ENCODE peak calls at places on chromosomes 7 and 10, in nine cellular contexts. A is right lobe of liver, D is GM12878, M is ovary, G is cardiac muscle cell, J is colonic mucosa, Z is uterus, L is fibroblast of mammary gland, Y is H9. K is an unnamed sample.

GRCh38 chr7:26356266-26356665 is 64.6 kb downstream of the SNX10 start:
- DNase-seq in A (no peak), D (no peak), M (no peak), G (no peak), J (no peak), Z (no peak), L (no peak), Y (no peak), K (no peak)

GRCh38 chr10:124263726-124264125 is 155.0 kb downstream of the OAT start:
- DNase-seq in A (no peak), D (no peak), M (no peak), G (no peak), J (no peak), Z (no peak), L (no peak), Y (no peak), K (no peak)

GRCh38 chr7:28853150-28853549 is 105.0 kb downstream of the TRIL start:
- DNase-seq in A (no peak), D (no peak), M (no peak), G (no peak), J (no peak), Z (no peak), L (no peak), Y (no peak), K (no peak)

GRCh38 chr10:78552261-78552811 is 516.4 kb upstream of the ZMIZ1 start:
- DNase-seq in A (no peak), D (no peak), M (peak; percentile 87), G (peak; percentile 54), J (no peak), Z (peak; percentile 89), L (peak; percentile 61), Y (no peak), K (no peak)

GRCh38 chr7:128728608-128729007 is 10.6 kb upstream of the CALU start:
- DNase-seq in A (no peak), D (no peak), M (no peak), G (no peak), J (no peak), Z (no peak), L (peak; percentile 49), Y (no peak), K (no peak)

GRCh38 chr10:66244953-66245352 is 680.9 kb upstream of the LRRTM3 start:
- DNase-seq in A (no peak), D (no peak), M (no peak), G (no peak), J (no peak), Z (no peak), L (no peak), Y (no peak), K (no peak)

GRCh38 chr7:98168181-98168903 is 42.9 kb upstream of the BHLHA15 start:
- DNase-seq in A (peak; percentile 50), D (peak; percentile 16), M (peak; percentile 69), G (peak; percentile 81), J (peak; percentile 73), Z (peak; percentile 39), L (peak; percentile 67), Y (peak; percentile 75), K (peak; percentile 70)

GRCh38 chr7:135330088-135330487 is 96.5 kb downstream of the STRA8 start:
- DNase-seq in A (no peak), D (no peak), M (no peak), G (no peak), J (no peak), Z (no peak), L (no peak), Y (no peak), K (no peak)

GRCh38 chr7:3157541-3158287 is 114.0 kb upstream of the CARD11 start:
- DNase-seq in A (no peak), D (no peak), M (no peak), G (no peak), J (no peak), Z (no peak), L (peak; percentile 45), Y (no peak), K (no peak)

GRCh38 chr7:156534925-156535324 is 105.6 kb upstream of the RNF32 start:
- DNase-seq in A (no peak), D (no peak), M (no peak), G (no peak), J (no peak), Z (no peak), L (no peak), Y (no peak), K (no peak)

GRCh38 chr7:117871778-117872538 is 1.3 kb downstream of the CTTNBP2 start:
- DNase-seq in A (peak; percentile 19), D (no peak), M (peak; percentile 40), G (peak; percentile 72), J (peak; percentile 27), Z (peak; percentile 65), L (no peak), Y (peak; percentile 69), K (peak; percentile 51)

GRCh38 chr7:127226685-127227374 is 25.9 kb downstream of the GRM8 start:
- DNase-seq in A (no peak), D (no peak), M (no peak), G (no peak), J (no peak), Z (no peak), L (no peak), Y (peak; percentile 46), K (no peak)

GRCh38 chr7:139523199-139523941 is at the start of gene CLEC2L:
- DNase-seq in A (no peak), D (no peak), M (no peak), G (peak; percentile 43), J (no peak), Z (no peak), L (no peak), Y (no peak), K (peak; percentile 72)

GRCh38 chr10:54749623-54750022 is 51.4 kb downstream of the PCDH15 start:
- DNase-seq in A (no peak), D (no peak), M (no peak), G (no peak), J (no peak), Z (no peak), L (no peak), Y (no peak), K (no peak)

GRCh38 chr10:59376817-59377340 is 14.5 kb upstream of the FAM13C start:
- DNase-seq in A (no peak), D (no peak), M (no peak), G (no peak), J (no peak), Z (no peak), L (no peak), Y (no peak), K (no peak)

DNA sequence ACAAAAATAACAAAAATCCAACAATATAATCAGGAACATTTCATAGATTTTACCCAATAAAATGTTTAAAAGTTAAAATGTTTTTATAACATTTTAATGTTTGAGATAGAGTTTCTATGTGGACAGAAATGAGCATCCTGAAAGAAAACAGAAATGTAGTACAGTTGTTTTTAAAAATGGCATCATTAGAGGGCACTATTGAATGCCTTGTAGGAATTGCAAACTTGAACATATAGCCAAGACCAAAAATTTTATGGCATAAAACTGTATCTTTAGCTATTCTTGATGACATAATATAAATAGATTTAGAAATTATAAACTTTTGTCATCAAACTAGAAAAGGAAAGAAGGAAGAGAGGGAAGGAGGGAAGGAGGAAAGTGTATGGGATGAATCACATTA is 1372.7 kb downstream of the GATA3 start:
- DNase-seq in A (no peak), D (no peak), M (no peak), G (no peak), J (no peak), Z (no peak), L (no peak), Y (no peak), K (no peak)
- TF ChIP-seq CTCF in A (no peak), D (no peak), M (no peak), G (no peak), J (no peak), Z (no peak), L (peak; percentile 6), Y (no peak), K (no peak)

GRCh38 chr7:69932034-69932628 is 333.9 kb downstream of the AUTS2 start:
- DNase-seq in A (no peak), D (no peak), M (peak; percentile 42), G (peak; percentile 59), J (no peak), Z (peak; percentile 20), L (peak; percentile 55), Y (no peak), K (peak; percentile 21)
- TF ChIP-seq CTCF in A (peak; percentile 50), D (peak; percentile 60), M (peak; percentile 40), G (peak; percentile 79), J (peak; percentile 34), Z (peak; percentile 62), L (peak; percentile 78), Y (peak; percentile 83), K (peak; percentile 64)

DNA sequence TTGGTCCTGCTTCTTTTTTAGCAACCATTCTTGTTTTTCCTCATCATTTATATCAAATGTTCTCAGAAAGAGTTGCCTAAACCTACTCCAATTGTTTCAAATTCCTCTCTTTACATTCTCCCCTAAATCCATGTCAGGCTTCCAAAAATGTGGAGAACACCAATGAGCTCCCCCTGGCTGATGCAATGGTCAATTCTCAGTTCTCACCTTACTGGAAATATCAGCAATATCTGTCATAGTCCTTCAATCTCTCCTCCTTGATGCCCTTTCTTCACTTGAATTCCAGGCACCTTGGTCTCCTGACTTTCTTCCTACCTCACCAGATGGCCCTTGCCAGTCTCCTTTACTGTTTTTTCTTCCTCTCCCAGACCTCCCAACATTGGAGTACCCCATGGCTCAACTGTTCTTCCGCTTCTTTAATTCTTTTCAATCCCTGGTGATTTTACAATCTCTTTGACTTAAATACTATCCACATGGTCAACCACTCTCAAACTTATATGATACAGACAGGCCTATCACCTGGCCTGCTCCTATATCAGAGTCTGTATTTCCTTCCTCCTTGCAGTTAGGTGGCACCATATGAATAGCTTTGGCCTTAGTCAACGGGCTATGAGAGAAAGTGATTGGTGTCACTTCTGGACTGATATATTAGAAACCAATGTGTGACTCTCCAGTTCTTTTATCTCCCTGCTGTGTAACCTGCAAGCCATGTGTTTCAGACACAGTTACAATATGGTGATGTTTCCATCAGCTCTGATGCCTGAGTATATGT is 47.4 kb upstream of the CAV2 start:
- DNase-seq in A (no peak), D (no peak), M (no peak), G (no peak), J (no peak), Z (no peak), L (no peak), Y (no peak), K (no peak)
- TF ChIP-seq CTCF in A (no peak), D (no peak), M (no peak), G (no peak), J (no peak), Z (peak; percentile 10), L (no peak), Y (peak; percentile 41), K (no peak)

GRCh38 chr7:140723574-140723973 is 27.1 kb downstream of the NDUFB2 start:
- DNase-seq in A (no peak), D (no peak), M (no peak), G (no peak), J (no peak), Z (no peak), L (no peak), Y (no peak), K (no peak)

GRCh38 chr7:140722254-140722653 is 25.7 kb downstream of the NDUFB2 start:
- DNase-seq in A (no peak), D (no peak), M (no peak), G (no peak), J (no peak), Z (no peak), L (no peak), Y (no peak), K (no peak)

GRCh38 chr7:140724706-140725105 is 28.2 kb downstream of the NDUFB2 start:
- DNase-seq in A (no peak), D (no peak), M (no peak), G (no peak), J (no peak), Z (no peak), L (no peak), Y (no peak), K (no peak)

GRCh38 chr7:140723002-140723401 is 26.5 kb downstream of the NDUFB2 start:
- DNase-seq in A (no peak), D (no peak), M (no peak), G (no peak), J (no peak), Z (no peak), L (no peak), Y (no peak), K (no peak)

GRCh38 chr7:140726304-140726703 is 29.8 kb downstream of the NDUFB2 start:
- DNase-seq in A (no peak), D (no peak), M (no peak), G (no peak), J (no peak), Z (no peak), L (peak; percentile 42), Y (no peak), K (no peak)
- TF ChIP-seq CTCF in A (peak; percentile 31), D (peak; percentile 29), M (no peak), G (peak; percentile 40), J (no peak), Z (no peak), L (peak; percentile 46), Y (peak; percentile 62), K (peak; percentile 37)

K was measured in nephron progenitor cell.